ENCODE peak calls at places on chromosome 3, in ten cellular contexts. A, B, U, H, C, J, T, G, P and S are unnamed samples.

GRCh38 chr3:32366638-32367368 is 24.9 kb upstream of the CMTM7 start:
- ATAC-seq in A (peak), B (no peak), U (peak), H (no peak), C (no peak), J (no peak), T (no peak), G (no peak), P (no peak), S (peak)

GRCh38 chr3:58064923-58065638 is 56.9 kb downstream of the FLNB start:
- ATAC-seq in A (no peak), B (no peak), U (no peak), H (no peak), C (no peak), J (no peak), T (no peak), G (peak), P (no peak), S (no peak)

GRCh38 chr3:3847994-3848970 is 49.1 kb downstream of the LRRN1 start:
- ATAC-seq in A (no peak), B (no peak), U (no peak), H (no peak), C (no peak), J (no peak), T (no peak), G (no peak), P (no peak), S (no peak)

GRCh38 chr3:122520861-122521260 is 6.1 kb upstream of the KPNA1 start:
- ATAC-seq in A (no peak), B (no peak), U (no peak), H (no peak), C (no peak), J (no peak), T (no peak), G (no peak), P (no peak), S (no peak)

GRCh38 chr3:128425142-128425845 is 41.4 kb downstream of the DNAJB8 start:
- ATAC-seq in A (no peak), B (no peak), U (no peak), H (no peak), C (no peak), J (no peak), T (no peak), G (no peak), P (no peak), S (no peak)

GRCh38 chr3:64983583-64984359 is 296.0 kb upstream of the ADAMTS9 start:
- ATAC-seq in A (no peak), B (no peak), U (no peak), H (no peak), C (peak), J (no peak), T (no peak), G (no peak), P (no peak), S (no peak)

GRCh38 chr3:187039723-187040414 is 99.4 kb downstream of the RPL39L start:
- ATAC-seq in A (no peak), B (peak), U (peak), H (no peak), C (no peak), J (no peak), T (peak), G (no peak), P (no peak), S (peak)

GRCh38 chr3:71693641-71694040 is 31.6 kb downstream of the EIF4E3 start:
- ATAC-seq in A (peak), B (no peak), U (no peak), H (no peak), C (peak), J (no peak), T (no peak), G (no peak), P (no peak), S (no peak)

GRCh38 chr3:134150476-134150875 is 100.2 kb downstream of the RYK start:
- ATAC-seq in A (peak), B (no peak), U (no peak), H (no peak), C (peak), J (no peak), T (no peak), G (no peak), P (no peak), S (no peak)

GRCh38 chr3:44024194-44024593 is 217.5 kb upstream of the TOPAZ1 start:
- ATAC-seq in A (no peak), B (peak), U (no peak), H (no peak), C (no peak), J (no peak), T (no peak), G (no peak), P (no peak), S (no peak)

GRCh38 chr3:152355744-152356665 is 87.3 kb downstream of the MBNL1 start:
- ATAC-seq in A (no peak), B (no peak), U (no peak), H (no peak), C (peak), J (no peak), T (no peak), G (no peak), P (no peak), S (no peak)

GRCh38 chr3:119643528-119643927 is 16.9 kb downstream of the POPDC2 start:
- ATAC-seq in A (no peak), B (no peak), U (no peak), H (no peak), C (no peak), J (no peak), T (no peak), G (peak), P (no peak), S (no peak)

GRCh38 chr3:106685751-106686150 is 691.5 kb upstream of the CCDC54 start:
- ATAC-seq in A (no peak), B (no peak), U (no peak), H (no peak), C (no peak), J (no peak), T (no peak), G (no peak), P (no peak), S (no peak)

GRCh38 chr3:44893097-44893496 is 18.7 kb downstream of the TGM4 start:
- ATAC-seq in A (no peak), B (no peak), U (no peak), H (no peak), C (peak), J (no peak), T (no peak), G (no peak), P (no peak), S (no peak)

GRCh38 chr3:186983372-186984058 is 53.2 kb downstream of the ST6GAL1 start:
- ATAC-seq in A (peak), B (no peak), U (no peak), H (no peak), C (peak), J (no peak), T (no peak), G (no peak), P (no peak), S (no peak)

GRCh38 chr3:16103472-16103871 is 71.0 kb upstream of the GALNT15 start:
- ATAC-seq in A (peak), B (no peak), U (no peak), H (no peak), C (peak), J (no peak), T (no peak), G (no peak), P (peak), S (no peak)

GRCh38 chr3:25176999-25177398 is 251.1 kb upstream of the RARB start:
- ATAC-seq in A (no peak), B (no peak), U (no peak), H (no peak), C (no peak), J (no peak), T (no peak), G (no peak), P (no peak), S (no peak)

GRCh38 chr3:16112910-16113504 is 61.5 kb upstream of the GALNT15 start:
- ATAC-seq in A (peak), B (no peak), U (no peak), H (no peak), C (peak), J (no peak), T (no peak), G (peak), P (peak), S (no peak)